ENCODE peak calls at places on chromosome 12, in nine cellular contexts. E is ovary; X is small intestine; S is left lung; J is mesenchymal stem cell; L is stomach; A is HAP-1; K is breast epithelium; O is effector memory CD4-positive, alpha-beta T cell. G is an unnamed sample. For H3K4me1, the result is how much of the 10 kb centered on the place peaks cover.

GRCh38 chr12:122190842-122191668 is 8.1 kb downstream of the LRRC43 start:
- DNase-seq in E (peak), K (no peak), S (no peak), A (peak), J (peak), O (no peak), X (peak), L (peak), G (peak)

GRCh38 chr12:98645572-98646067 is 530 bp downstream of the APAF1 start:
- DNase-seq in K (no peak), A (peak), O (peak), X (peak), J (peak), E (no peak), S (no peak), L (peak), G (peak)

GRCh38 chr12:24404086-24404815 is 454.8 kb upstream of the SOX5 start:
- DNase-seq in J (peak), O (no peak), E (no peak), X (no peak), A (no peak), S (no peak), L (no peak), K (no peak), G (no peak)

GRCh38 chr12:65878540-65878939 is 54.3 kb downstream of the HMGA2 start:
- DNase-seq in S (no peak), L (no peak), K (no peak), E (no peak), X (no peak), A (peak), J (no peak), O (no peak), G (no peak)

GRCh38 chr12:68784015-68784414 is 24.0 kb upstream of the MDM2 start:
- DNase-seq in L (no peak), A (no peak), X (no peak), E (no peak), S (no peak), K (no peak), J (no peak), O (no peak), G (no peak)

GRCh38 chr12:131836193-131836592 is 8.0 kb downstream of the MMP17 start:
- DNase-seq in L (no peak), S (no peak), K (no peak), A (no peak), O (no peak), E (no peak), X (no peak), J (peak), G (no peak)

GRCh38 chr12:49866859-49867579 is 24.1 kb upstream of the BCDIN3D start:
- DNase-seq in S (peak), A (peak), O (peak), L (peak), K (peak), X (peak), E (peak), J (peak), G (peak)

GRCh38 chr12:19962192-19962591 is 406.1 kb upstream of the PDE3A start:
- DNase-seq in J (no peak), O (no peak), K (no peak), S (no peak), L (no peak), X (no peak), A (no peak), E (no peak), G (no peak)

GRCh38 chr12:30999723-31000122 is 73.2 kb downstream of the TSPAN11 start:
- DNase-seq in L (no peak), X (no peak), O (no peak), S (no peak), A (no peak), E (no peak), J (no peak), K (no peak), G (no peak)

GRCh38 chr12:48002179-48002601 is 2.1 kb downstream of the COL2A1 start:
- DNase-seq in J (no peak), X (no peak), A (peak), O (no peak), S (no peak), E (no peak), K (no peak), L (no peak), G (no peak)

GRCh38 chr12:89138048-89138852 is 214.1 kb downstream of the DUSP6 start:
- DNase-seq in K (no peak), S (no peak), X (no peak), E (no peak), A (no peak), O (no peak), L (no peak), J (peak), G (no peak)

GRCh38 chr12:7190268-7191055 is 976 bp downstream of the PEX5 start:
- DNase-seq in X (peak), J (peak), K (peak), L (no peak), O (no peak), E (peak), A (peak), S (peak), G (no peak)

GRCh38 chr12:57833672-57834071 is 12.9 kb downstream of the CTDSP2 start:
- DNase-seq in J (no peak), E (no peak), X (no peak), S (no peak), O (no peak), K (no peak), A (no peak), L (no peak), G (no peak)

GRCh38 chr12:81147286-81147919 is 69.5 kb downstream of the ACSS3 start:
- DNase-seq in E (no peak), J (no peak), S (no peak), A (no peak), X (no peak), O (no peak), K (no peak), L (no peak), G (no peak)

GRCh38 chr12:80598004-80598606 is 109.3 kb upstream of the MYF6 start:
- DNase-seq in O (no peak), A (peak), L (no peak), J (peak), E (no peak), S (no peak), K (no peak), X (peak), G (no peak)

GRCh38 chr12:123967121-123967586 is 5.5 kb downstream of the CCDC92 start:
- DNase-seq in E (no peak), A (no peak), X (no peak), L (no peak), O (no peak), S (no peak), K (no peak), J (no peak), G (no peak)

GRCh38 chr12:105289114-105289904 is 41.2 kb upstream of the C12orf75 start:
- DNase-seq in S (no peak), K (no peak), J (peak), O (no peak), X (no peak), A (no peak), L (no peak), E (no peak), G (no peak)

GRCh38 chr12:27711957-27712356 is 1.3 kb downstream of the MRPS35 start:
- DNase-seq in X (no peak), S (no peak), O (no peak), L (no peak), A (no peak), E (no peak), K (no peak), J (no peak), G (no peak)

GRCh38 chr12:79071498-79071897 is 206.9 kb downstream of the SYT1 start:
- DNase-seq in K (no peak), X (no peak), S (no peak), E (no peak), J (no peak), A (peak), O (no peak), L (no peak), G (no peak)

GRCh38 chr12:119822046-119822445 is 55.1 kb downstream of the CIT start:
- DNase-seq in S (no peak), J (no peak), L (no peak), O (no peak), A (no peak), K (no peak), X (no peak), E (no peak), G (no peak)

GRCh38 chr12:120115692-120116442 is 686 bp downstream of the RAB35 start:
- DNase-seq in L (no peak), J (peak), S (peak), A (peak), X (peak), K (no peak), E (peak), O (no peak), G (no peak)

GRCh38 chr12:85855305-85855704 is 18.8 kb upstream of the NTS start:
- DNase-seq in L (no peak), J (no peak), E (no peak), A (no peak), S (peak), O (no peak), X (no peak), K (no peak), G (no peak)

GRCh38 chr12:93020225-93020997 is 91.3 kb upstream of the EEA1 start:
- DNase-seq in E (peak), S (no peak), J (no peak), O (no peak), K (peak), L (peak), A (peak), X (peak), G (no peak)

GRCh38 chr12:57213068-57213715 is 3.4 kb upstream of the NXPH4 start:
- DNase-seq in J (peak), X (peak), E (peak), A (peak), O (peak), L (peak), K (peak), S (peak), G (peak)

GRCh38 chr12:72267974-72268373 is 4.2 kb upstream of the TRHDE start:
- DNase-seq in J (no peak), E (peak), K (no peak), S (no peak), O (no peak), L (no peak), X (no peak), A (peak), G (no peak)

GRCh38 chr12:92478692-92479091 is 224.1 kb upstream of the PLEKHG7 start:
- DNase-seq in J (no peak), L (no peak), K (no peak), S (no peak), E (no peak), X (no peak), O (no peak), A (no peak), G (no peak)

GRCh38 chr12:54196396-54196795 is 7.6 kb upstream of the SMUG1 start:
- DNase-seq in K (no peak), S (no peak), J (peak), E (no peak), A (no peak), X (no peak), O (no peak), L (no peak), G (no peak)

GRCh38 chr12:89825591-89826449 is 117.2 kb upstream of the ATP2B1 start:
- DNase-seq in K (no peak), L (no peak), S (no peak), A (no peak), X (peak), O (no peak), J (peak), E (no peak), G (no peak)

GRCh38 chr12:20376984-20377383 is 8.6 kb downstream of the PDE3A start:
- DNase-seq in K (no peak), J (peak), L (no peak), E (no peak), S (no peak), X (no peak), O (no peak), A (no peak), G (no peak)

GRCh38 chr12:117093918-117094630 is 5.1 kb downstream of the TESC start:
- DNase-seq in J (no peak), A (no peak), L (no peak), E (no peak), X (no peak), O (no peak), K (no peak), S (no peak), G (no peak)

GRCh38 chr12:117981267-117981666 is 12.5 kb upstream of the KSR2 start:
- DNase-seq in S (no peak), O (no peak), K (no peak), E (no peak), X (no peak), L (no peak), J (no peak), A (no peak), G (no peak)

GRCh38 chr12:124171231-124171985 is 123.5 kb upstream of the RFLNA start:
- DNase-seq in S (no peak), X (no peak), K (no peak), L (no peak), A (no peak), E (no peak), J (no peak), O (no peak), G (no peak)

GRCh38 chr12:14774074-14774943 is 29.0 kb downstream of the WBP11 start:
- DNase-seq in K (peak), X (peak), E (peak), O (peak), S (peak), A (peak), L (peak), J (peak), G (peak)

GRCh38 chr12:14776236-14776959 is 26.9 kb downstream of the WBP11 start:
- DNase-seq in S (no peak), X (no peak), L (no peak), K (no peak), J (peak), E (no peak), A (no peak), O (no peak), G (no peak)

GRCh38 chr12:14775652-14776020 is 27.6 kb downstream of the WBP11 start:
- DNase-seq in J (peak), S (no peak), A (no peak), X (no peak), K (no peak), O (no peak), L (no peak), E (no peak), G (no peak)

GRCh38 chr12:14773685-14774073 is 29.6 kb downstream of the WBP11 start:
- DNase-seq in J (no peak), O (no peak), X (no peak), L (no peak), E (no peak), K (no peak), S (peak), A (no peak), G (no peak)

GRCh38 chr12:14774944-14775651 is 28.2 kb downstream of the WBP11 start:
- DNase-seq in E (peak), K (peak), O (no peak), A (peak), X (peak), J (peak), S (peak), L (peak), G (peak)
- H3K4me3 ChIP-seq in E (peak), K (peak), O (peak), A (peak), X (peak), J (peak), S (peak), L (peak), G (peak)

GRCh38 chr12:3173008-3173553 is 95.9 kb downstream of the TSPAN9 start:
- DNase-seq in X (no peak), A (no peak), J (no peak), K (no peak), E (no peak), L (no peak), S (no peak), O (no peak), G (no peak)
- H3K4me1 ChIP-seq in X (under half), A (under half), J (under half), K (under half), E (under half), L (under half), S (under half), O (under half), G (under half)

GRCh38 chr12:77710209-77710608 is 120.5 kb upstream of the NAV3 start:
- DNase-seq in K (no peak), O (no peak), X (no peak), S (no peak), J (no peak), E (no peak), A (no peak), L (no peak), G (no peak)
- H3K4me3 ChIP-seq in K (no peak), O (no peak), X (no peak), S (no peak), J (no peak), E (no peak), A (no peak), L (no peak), G (no peak)

DNA sequence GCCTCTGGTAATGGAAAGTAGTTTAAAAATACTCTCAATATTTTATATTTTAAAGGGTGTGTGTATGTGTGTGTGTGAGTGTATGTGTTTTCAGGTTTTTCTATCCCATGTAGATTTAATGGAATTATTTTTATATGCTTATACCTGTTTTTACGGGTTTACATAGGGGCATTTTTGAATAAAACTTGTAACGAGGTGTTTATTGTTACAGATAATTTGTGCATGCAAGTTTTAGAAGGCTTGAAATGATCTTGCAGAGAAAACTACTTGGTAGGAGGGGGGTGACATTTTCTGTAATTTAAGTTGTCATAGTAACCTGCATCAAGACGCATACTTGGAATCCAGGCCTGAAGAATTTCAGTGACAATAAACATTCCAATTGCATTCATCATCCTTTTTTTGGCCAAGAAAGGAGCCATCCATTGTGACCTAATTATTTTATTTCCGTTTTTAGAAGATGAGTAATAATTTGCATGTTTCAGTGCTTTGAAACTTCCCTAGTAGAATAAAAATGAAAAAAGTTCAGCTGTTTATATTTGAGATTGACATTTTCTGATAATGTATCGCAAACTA is 39.0 kb downstream of the RASSF8 start:
- DNase-seq in J (peak), A (no peak), L (no peak), O (no peak), K (no peak), E (no peak), S (no peak), X (no peak), G (no peak)
- H3K4me1 ChIP-seq in J (under half), A (under half), L (under half), O (under half), K (under half), E (under half), S (under half), X (under half), G (under half)

GRCh38 chr12:44837114-44837800 is 38.9 kb downstream of the NELL2 start:
- DNase-seq in X (peak), S (no peak), J (no peak), K (no peak), O (no peak), E (no peak), L (no peak), A (no peak), G (no peak)

GRCh38 chr12:44847403-44847802 is 28.7 kb downstream of the NELL2 start:
- DNase-seq in L (no peak), S (no peak), E (no peak), A (no peak), X (no peak), K (no peak), J (no peak), O (no peak), G (no peak)

GRCh38 chr12:44846826-44847225 is 29.3 kb downstream of the NELL2 start:
- DNase-seq in J (no peak), A (no peak), L (no peak), X (no peak), S (no peak), K (no peak), E (no peak), O (no peak), G (no peak)

GRCh38 chr12:44839785-44840184 is 36.3 kb downstream of the NELL2 start:
- DNase-seq in E (no peak), S (no peak), L (no peak), O (no peak), A (no peak), K (no peak), J (no peak), X (no peak), G (no peak)

DNA sequence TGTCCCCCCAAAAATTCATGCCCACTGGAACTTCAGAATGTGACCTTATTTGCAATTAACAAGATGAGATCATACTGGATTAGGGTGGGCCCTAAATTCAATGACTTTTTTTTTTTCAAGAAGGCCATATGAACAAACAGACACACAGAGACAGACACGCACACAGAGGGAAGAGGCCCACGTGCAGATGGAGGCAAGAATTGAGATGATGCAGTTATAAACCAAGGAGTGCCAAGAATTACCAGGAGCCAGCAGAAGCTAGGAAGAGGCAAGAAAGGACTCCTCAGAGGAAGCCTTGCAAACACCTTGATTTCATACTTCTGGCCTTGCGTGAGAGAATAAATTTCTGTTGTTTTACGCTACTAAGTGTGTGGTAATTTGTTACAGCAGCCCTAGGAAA is 33.4 kb downstream of the NELL2 start:
- DNase-seq in X (no peak), J (no peak), S (no peak), O (no peak), A (no peak), K (no peak), L (no peak), E (no peak), G (no peak)
- H3K4me3 ChIP-seq in X (no peak), J (no peak), S (no peak), O (no peak), A (no peak), K (no peak), L (no peak), E (no peak), G (no peak)

GRCh38 chr12:14390449-14390848 is 25.0 kb downstream of the ATF7IP start:
- DNase-seq in L (no peak), S (no peak), A (no peak), J (no peak), X (no peak), O (no peak), E (no peak), K (no peak), G (no peak)
- H3K4me1 ChIP-seq in L (under half), S (half or more), A (under half), J (under half), X (under half), O (under half), E (under half), K (under half), G (half or more)

GRCh38 chr12:76765598-76765997 is 1.7 kb downstream of the ZDHHC17 start:
- DNase-seq in O (no peak), S (no peak), J (no peak), X (no peak), K (no peak), A (no peak), L (no peak), E (no peak), G (no peak)
- H3K4me3 ChIP-seq in O (no peak), S (no peak), J (no peak), X (no peak), K (no peak), A (peak), L (no peak), E (peak), G (no peak)

DNA sequence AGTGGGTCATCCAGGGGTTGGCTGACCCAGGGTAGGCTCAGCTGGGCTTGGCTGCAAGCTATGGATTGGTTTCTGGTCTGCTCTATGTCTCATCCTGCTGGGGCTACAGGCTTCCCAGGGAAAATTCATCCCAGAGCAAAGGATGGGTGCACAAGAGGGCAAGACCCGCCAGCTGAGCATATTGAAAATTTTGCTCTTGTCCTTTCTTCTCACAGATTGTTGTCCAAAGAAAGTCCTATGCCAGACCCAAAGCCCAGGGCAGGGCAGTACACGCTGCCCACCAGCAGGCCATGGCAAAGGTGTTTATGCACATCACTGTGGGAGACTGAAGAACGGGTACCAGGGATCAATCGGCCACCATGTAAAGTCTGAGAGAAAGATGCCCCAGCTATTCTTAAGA is 95.3 kb upstream of the PARP11 start:
- DNase-seq in K (no peak), A (no peak), J (no peak), E (no peak), X (no peak), O (no peak), L (no peak), S (no peak), G (no peak)
- H3K4me1 ChIP-seq in K (under half), A (under half), J (under half), E (under half), X (under half), O (under half), L (under half), S (under half), G (under half)

GRCh38 chr12:38156497-38157245 is 159.9 kb upstream of the ALG10B start:
- DNase-seq in S (peak), A (no peak), E (peak), J (no peak), X (no peak), O (no peak), K (peak), L (no peak), G (no peak)

GRCh38 chr12:38155020-38155395 is 161.6 kb upstream of the ALG10B start:
- DNase-seq in O (no peak), S (no peak), J (no peak), A (no peak), K (no peak), E (no peak), L (no peak), X (no peak), G (no peak)

GRCh38 chr12:38157274-38157932 is 159.2 kb upstream of the ALG10B start:
- DNase-seq in L (no peak), S (peak), J (no peak), X (no peak), A (no peak), O (no peak), K (peak), E (peak), G (no peak)

GRCh38 chr12:38154096-38155019 is 162.2 kb upstream of the ALG10B start:
- DNase-seq in O (no peak), J (no peak), X (no peak), K (peak), S (peak), E (no peak), L (no peak), A (no peak), G (no peak)

GRCh38 chr12:38155526-38156496 is 160.8 kb upstream of the ALG10B start:
- DNase-seq in J (no peak), S (peak), K (peak), A (no peak), L (no peak), X (no peak), O (no peak), E (no peak), G (no peak)
- H3K4me3 ChIP-seq in J (peak), S (no peak), K (no peak), A (no peak), L (no peak), X (no peak), O (no peak), E (no peak), G (no peak)